ENCODE peak calls at places on chromosome 10, in six cellular contexts. V, J, I, W, P and F are unnamed samples.

GRCh38 chr10:5297996-5298395 is 66.8 kb upstream of the UCN3 start:
- DNase-seq in J (no peak), W (no peak), I (no peak), V (no peak), P (no peak), F (no peak)

GRCh38 chr10:104045151-104046089 is 40.3 kb downstream of the COL17A1 start:
- DNase-seq in V (peak; percentile 76), I (peak; percentile 62), J (no peak), W (no peak), P (no peak), F (no peak)

GRCh38 chr10:84194424-84195043 is at the start of gene CDHR1:
- DNase-seq in I (no peak), J (peak; percentile 46), P (no peak), V (no peak), W (peak; percentile 84), F (no peak)

GRCh38 chr10:74244097-74244685 is 93.2 kb downstream of the ADK start:
- DNase-seq in P (no peak), W (no peak), V (peak; percentile 75), J (no peak), I (no peak), F (no peak)

GRCh38 chr10:78470267-78471103 is 436.8 kb downstream of the RPS24 start:
- DNase-seq in V (no peak), J (no peak), I (no peak), W (no peak), P (no peak), F (no peak)

GRCh38 chr10:12358863-12359647 is 9.7 kb downstream of the CAMK1D start:
- DNase-seq in I (no peak), W (no peak), J (peak; percentile 22), V (no peak), P (no peak), F (no peak)

GRCh38 chr10:119687192-119688032 is 36.2 kb downstream of the BAG3 start:
- DNase-seq in P (no peak), I (no peak), V (peak; percentile 63), J (no peak), W (no peak), F (no peak)

GRCh38 chr10:341081-341740 is 206.0 kb downstream of the ZMYND11 start:
- DNase-seq in J (no peak), W (no peak), P (no peak), V (no peak), I (no peak), F (no peak)

GRCh38 chr10:67697646-67698245 is 1.8 kb upstream of the CTNNA3 start:
- DNase-seq in V (peak; percentile 80), W (no peak), J (no peak), P (no peak), I (peak; percentile 14), F (peak; percentile 3)

GRCh38 chr10:116888380-116889055 is 39.2 kb downstream of the ENO4 start:
- DNase-seq in I (peak; percentile 63), P (peak; percentile 82), V (peak; percentile 65), W (no peak), J (peak; percentile 33), F (no peak)

GRCh38 chr10:96978621-96979154 is 146.6 kb downstream of the LCOR start:
- DNase-seq in J (no peak), P (no peak), I (no peak), V (no peak), W (no peak), F (no peak)

GRCh38 chr10:72375585-72375984 is 20.9 kb upstream of the DNAJB12 start:
- DNase-seq in I (no peak), W (no peak), P (no peak), J (no peak), V (no peak), F (no peak)

GRCh38 chr10:101139421-101139911 is 8.4 kb downstream of the TLX1 start:
- DNase-seq in W (no peak), J (no peak), I (no peak), V (no peak), P (no peak), F (no peak)

GRCh38 chr10:120014031-120014430 is 121.5 kb downstream of the SEC23IP start:
- DNase-seq in V (no peak), I (no peak), P (no peak), W (no peak), J (no peak), F (no peak)

GRCh38 chr10:32190890-32191491 is 134.8 kb upstream of the KIF5B start:
- DNase-seq in P (no peak), V (peak; percentile 76), I (no peak), J (no peak), W (no peak), F (no peak)

GRCh38 chr10:103124420-103125096 is 68.5 kb downstream of the NT5C2 start:
- DNase-seq in V (no peak), W (no peak), J (no peak), P (no peak), I (no peak), F (no peak)

GRCh38 chr10:17263580-17263979 is 35.5 kb downstream of the VIM start:
- DNase-seq in P (no peak), V (no peak), W (no peak), I (no peak), J (no peak), F (no peak)

GRCh38 chr10:17262502-17262901 is 34.5 kb downstream of the VIM start:
- DNase-seq in V (no peak), W (no peak), P (no peak), I (no peak), J (no peak), F (no peak)

GRCh38 chr10:17265468-17265867 is 37.4 kb downstream of the VIM start:
- DNase-seq in V (no peak), P (no peak), W (no peak), I (no peak), J (no peak), F (no peak)
- H3K9me3 ChIP-seq in V (peaks cover 12% of the 10 kb centered on the region), P (peaks cover 24% of the 10 kb centered on the region), W (no peaks in the 10 kb centered on the region), I (peaks cover 3% of the 10 kb centered on the region), J (peaks cover 43% of the 10 kb centered on the region), F (peaks cover 10% of the 10 kb centered on the region)

GRCh38 chr10:17003151-17003550 is 126.5 kb downstream of the CUBN start:
- DNase-seq in V (peak; percentile 83), P (no peak), W (no peak), I (peak; percentile 58), J (no peak), F (peak; percentile 53)

GRCh38 chr10:17005621-17006566 is 123.7 kb downstream of the CUBN start:
- DNase-seq in I (no peak), W (no peak), J (no peak), V (no peak), P (no peak), F (no peak)

GRCh38 chr10:17001961-17002749 is 127.5 kb downstream of the CUBN start:
- DNase-seq in I (no peak), V (peak; percentile 35), P (peak; percentile 80), J (peak; percentile 38), W (no peak), F (peak; percentile 24)

GRCh38 chr10:17004801-17005380 is 124.7 kb downstream of the CUBN start:
- DNase-seq in W (no peak), I (no peak), P (no peak), V (peak; percentile 28), J (no peak), F (no peak)

GRCh38 chr10:17003666-17004065 is 125.9 kb downstream of the CUBN start:
- DNase-seq in J (no peak), V (no peak), P (no peak), W (no peak), I (no peak), F (no peak)
- H3K4me3 ChIP-seq in J (no peak overlapping the region), V (no peak overlapping the region), P (no peak overlapping the region), W (no peak overlapping the region), I (no peak overlapping the region), F (no peak overlapping the region)

GRCh38 chr10:110306452-110306768 is 1.7 kb upstream of the SMNDC1 start:
- DNase-seq in P (no peak), V (no peak), I (no peak), W (no peak), J (no peak), F (no peak)

GRCh38 chr10:110304394-110304779 is 333 bp downstream of the SMNDC1 start:
- DNase-seq in J (no peak), W (no peak), P (no peak), V (no peak), I (no peak), F (no peak)

GRCh38 chr10:110304780-110305421 is at the start of gene SMNDC1:
- DNase-seq in V (peak; percentile 99), J (peak; percentile 98), I (peak; percentile 95), P (peak; percentile 99), W (peak; percentile 99), F (peak; percentile 95)

GRCh38 chr10:110307805-110308204 is 3.1 kb upstream of the SMNDC1 start:
- DNase-seq in V (peak; percentile 67), I (no peak), W (no peak), P (no peak), J (no peak), F (no peak)

GRCh38 chr10:110305767-110306451 is 1.2 kb upstream of the SMNDC1 start:
- DNase-seq in J (no peak), P (no peak), V (peak; percentile 95), W (no peak), I (peak; percentile 36), F (peak; percentile 29)
- H3K27me3 ChIP-seq in J (no peaks in the 10 kb centered on the region), P (no peaks in the 10 kb centered on the region), V (no peaks in the 10 kb centered on the region), W (no peaks in the 10 kb centered on the region), I (no peaks in the 10 kb centered on the region), F (no peaks in the 10 kb centered on the region)

GRCh38 chr10:133016493-133017202 is 71.1 kb upstream of the ADGRA1 start:
- DNase-seq in J (no peak), I (no peak), W (no peak), V (no peak), P (no peak), F (no peak)

GRCh38 chr10:133017203-133017601 is 70.5 kb upstream of the ADGRA1 start:
- DNase-seq in I (no peak), W (no peak), V (no peak), J (no peak), P (no peak), F (no peak)

GRCh38 chr10:133014416-133015210 is 72.2 kb upstream of the CFAP46 start:
- DNase-seq in V (no peak), J (no peak), P (no peak), I (no peak), W (no peak), F (no peak)

GRCh38 chr10:133015321-133015720 is 72.4 kb upstream of the ADGRA1 start:
- DNase-seq in I (no peak), P (no peak), W (no peak), V (no peak), J (no peak), F (no peak)

GRCh38 chr10:133015816-133016462 is 71.8 kb upstream of the ADGRA1 start:
- DNase-seq in W (no peak), V (no peak), J (no peak), P (no peak), I (no peak), F (no peak)
- H3K9me3 ChIP-seq in W (no peaks in the 10 kb centered on the region), V (no peaks in the 10 kb centered on the region), J (no peaks in the 10 kb centered on the region), P (no peaks in the 10 kb centered on the region), I (no peaks in the 10 kb centered on the region), F (no peaks in the 10 kb centered on the region)

DNA sequence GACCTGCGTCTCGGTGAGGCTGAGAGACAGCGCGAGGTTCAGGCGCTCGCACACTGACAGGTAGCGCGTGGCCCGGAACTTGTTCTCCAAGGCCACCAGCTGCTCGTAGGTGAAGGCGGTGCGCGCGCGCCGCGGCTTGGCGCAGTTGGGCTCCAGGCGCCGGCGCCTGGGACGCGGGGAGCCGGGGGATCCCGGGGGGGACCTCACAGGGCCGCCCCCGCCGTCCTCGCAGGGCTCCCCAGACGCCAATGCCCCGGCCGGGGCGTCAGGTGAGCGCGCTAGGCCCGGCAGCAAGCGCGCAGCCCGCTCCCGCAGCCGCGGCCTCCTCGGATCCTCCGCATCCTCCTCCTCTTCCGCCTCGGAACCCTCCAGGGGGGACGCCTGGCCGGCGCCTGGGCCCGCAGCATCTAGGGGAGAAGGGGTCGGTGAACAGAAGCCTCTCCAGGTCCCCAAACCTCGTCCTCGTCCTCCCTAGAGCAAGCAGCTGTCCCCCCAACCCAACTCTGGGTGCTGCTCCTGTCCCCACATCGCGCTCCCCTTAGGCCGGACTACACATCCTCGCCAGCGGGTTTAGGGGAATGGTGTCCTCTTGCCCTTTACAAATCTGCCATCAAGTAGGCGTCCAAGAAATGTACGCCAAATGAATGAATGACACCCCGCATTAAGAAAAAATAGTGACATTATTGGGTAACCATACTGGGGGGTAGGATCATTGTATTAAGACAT is 1.9 kb downstream of the NKX1-2 start:
- DNase-seq in P (no peak), V (no peak), W (peak; percentile 61), J (no peak), I (no peak), F (no peak)
- H3K4me3 ChIP-seq in P (no peak overlapping the region), V (no peak overlapping the region), W (peak overlapping the region; percentile 54), J (peak overlapping the region; percentile 54), I (peak overlapping the region; percentile 59), F (no peak overlapping the region)